ENCODE peak calls at places on chromosomes 4 and X, in five cellular contexts. Q is fibroblast of mammary gland, H is OCI-LY7, F is AG04450, V is astrocyte of the spinal cord. G is an unnamed sample.

GRCh38 chr4:169031392-169031791 is 21.3 kb upstream of the CBR4 start:
- DNase-seq in Q (no peak), H (no peak), F (no peak), V (no peak), G (no peak)

GRCh38 chr4:155602351-155603140 is 64.1 kb upstream of the GUCY1A1 start:
- DNase-seq in Q (peak; percentile 38), H (no peak), F (no peak), V (no peak), G (peak; percentile 76)

GRCh38 chr4:14178421-14178820 is 550.9 kb upstream of the BOD1L1 start:
- DNase-seq in Q (peak; percentile 61), H (peak; percentile 41), F (no peak), V (peak; percentile 46), G (peak; percentile 41)

GRCh38 chrX:46978341-46979291 is 66.4 kb downstream of the JADE3 start:
- DNase-seq in Q (peak; percentile 87), H (peak; percentile 81), F (peak; percentile 32), V (peak; percentile 73), G (peak; percentile 54)

GRCh38 chr4:140427104-140427918 is at the start of gene CLGN:
- DNase-seq in Q (peak; percentile 31), H (peak; percentile 82), F (no peak), V (peak; percentile 61), G (peak; percentile 38)

GRCh38 chr4:116122131-116122530 is 963.2 kb downstream of the TRAM1L1 start:
- DNase-seq in Q (no peak), H (no peak), F (no peak), V (peak; percentile 48), G (no peak)

GRCh38 chrX:1618689-1619088 is 3.8 kb downstream of the ASMT start:
- DNase-seq in Q (no peak), H (no peak), F (no peak), V (no peak), G (no peak)

GRCh38 chr4:97215426-97215825 is 927.9 kb downstream of the STPG2 start:
- DNase-seq in Q (no peak), H (no peak), F (no peak), V (no peak), G (no peak)

GRCh38 chr4:102610007-102610406 is 108.8 kb downstream of the NFKB1 start:
- DNase-seq in Q (peak; percentile 24), H (peak; percentile 38), F (no peak), V (no peak), G (no peak)

GRCh38 chr4:159077702-159078495 is 25.0 kb upstream of the RAPGEF2 start:
- DNase-seq in Q (peak; percentile 12), H (peak; percentile 63), F (no peak), V (peak; percentile 47), G (no peak)

GRCh38 chrX:45435481-45435880 is 234.8 kb upstream of the DIPK2B start:
- DNase-seq in Q (peak; percentile 22), H (no peak), F (no peak), V (no peak), G (no peak)

GRCh38 chr4:76640252-76640925 is 205.4 kb downstream of the SHROOM3 start:
- DNase-seq in Q (no peak), H (no peak), F (no peak), V (no peak), G (no peak)

GRCh38 chr4:170259631-170260153 is 169.9 kb upstream of the AADAT start:
- DNase-seq in Q (peak; percentile 93), H (peak; percentile 88), F (peak; percentile 6), V (peak; percentile 86), G (peak; percentile 74)

GRCh38 chr4:100630341-100630740 is 112.5 kb upstream of the EMCN start:
- DNase-seq in Q (no peak), H (no peak), F (no peak), V (no peak), G (no peak)

GRCh38 chrX:153670748-153671588 is 2.6 kb downstream of the PNCK start:
- DNase-seq in Q (no peak), H (no peak), F (no peak), V (no peak), G (no peak)

DNA sequence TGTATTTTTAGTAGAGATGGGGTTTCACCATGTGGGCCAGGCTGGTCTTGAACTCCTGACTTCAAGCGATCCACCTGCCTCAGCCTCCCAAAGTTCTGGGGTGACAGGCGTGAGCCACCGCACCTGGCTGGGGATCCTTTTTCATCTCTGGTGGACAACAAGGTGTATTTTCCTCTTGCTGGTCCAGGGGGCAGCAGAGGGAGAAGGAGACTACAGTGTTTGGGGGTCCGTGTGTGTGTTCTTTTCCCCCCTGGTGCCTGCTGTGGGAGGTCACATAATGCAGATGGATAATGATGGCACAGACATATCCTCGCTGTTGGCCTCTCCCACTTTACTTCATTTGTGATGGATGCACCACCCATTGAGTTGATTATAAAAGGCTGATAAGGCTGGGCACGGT is 39.0 kb upstream of the CD99 start:
- DNase-seq in Q (no peak), H (peak; percentile 19), F (no peak), V (no peak), G (no peak)
- TF ChIP-seq CTCF in Q (peak; percentile 31), H (peak; percentile 36), F (peak; percentile 18), V (peak; percentile 41), G (peak; percentile 23)

GRCh38 chrX:43505759-43506158 is 150.3 kb upstream of the MAOA start:
- DNase-seq in Q (peak; percentile 17), H (no peak), F (no peak), V (no peak), G (no peak)
- H3K4me3 ChIP-seq in Q (no peak overlapping the region), H (no peak overlapping the region), F (no peak overlapping the region), V (no peak overlapping the region), G (no peak overlapping the region)

GRCh38 chr4:27000820-27001219 is 140.2 kb downstream of the STIM2 start:
- DNase-seq in Q (no peak), H (peak; percentile 70), F (no peak), V (no peak), G (no peak)
- TF ChIP-seq CTCF in Q (peak; percentile 13), H (peak; percentile 77), F (peak; percentile 30), V (peak; percentile 21), G (no peak)

GRCh38 chrX:134546187-134546586 is 86.2 kb downstream of the HPRT1 start:
- DNase-seq in Q (no peak), H (no peak), F (no peak), V (no peak), G (no peak)
- H3K4me3 ChIP-seq in Q (peak overlapping the region; percentile 65), H (no peak overlapping the region), F (peak overlapping the region; percentile 80), V (peak overlapping the region; percentile 70), G (peak overlapping the region; percentile 78)

DNA sequence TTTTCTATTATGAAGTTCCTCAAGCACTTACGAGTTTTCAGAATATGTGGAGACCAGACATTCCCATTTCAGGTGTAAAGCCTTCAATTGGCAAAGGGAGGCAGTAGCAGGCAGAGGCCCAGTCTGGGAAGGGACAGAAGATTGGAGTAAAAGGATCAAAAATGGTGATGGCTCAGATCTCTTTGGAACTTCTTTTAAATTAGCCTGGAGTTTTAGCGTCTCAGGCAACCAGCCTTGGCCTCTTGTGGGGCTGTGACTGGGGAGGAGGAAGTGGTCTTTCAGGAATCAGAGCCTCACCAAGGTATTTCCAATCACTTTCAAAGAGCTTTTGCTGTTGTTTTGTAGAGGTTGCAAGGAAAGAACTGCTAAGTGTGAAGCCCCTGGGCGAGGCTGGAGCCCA is 239.1 kb downstream of the FRAS1 start:
- DNase-seq in Q (no peak), H (no peak), F (no peak), V (no peak), G (no peak)
- TF ChIP-seq CTCF in Q (no peak), H (peak; percentile 12), F (no peak), V (no peak), G (no peak)

G was measured in AG10803.